ENCODE peak calls at places on chromosomes 3 and 15, in five cellular contexts. J, E, P, Z and U are unnamed samples.

GRCh38 chr3:177333535-177334495 is 136.5 kb upstream of the TBL1XR1 start:
- DNase-seq in E (no peak), Z (peak), P (no peak), J (peak), U (no peak)

GRCh38 chr3:112117826-112118571 is 15.0 kb downstream of the GCSAM start:
- DNase-seq in Z (no peak), E (no peak), P (no peak), J (no peak), U (no peak)

GRCh38 chr3:134312873-134313838 is 61.1 kb downstream of the AMOTL2 start:
- DNase-seq in Z (peak), E (peak), J (peak), P (no peak), U (peak)

GRCh38 chr15:23648920-23649515 is 1.4 kb upstream of the MAGEL2 start:
- DNase-seq in E (peak), Z (no peak), P (peak), J (no peak), U (peak)

GRCh38 chr3:64563776-64564175 is 124.0 kb downstream of the ADAMTS9 start:
- DNase-seq in Z (no peak), E (no peak), J (no peak), P (no peak), U (no peak)

GRCh38 chr15:56759450-56759845 is 26.1 kb upstream of the ZNF280D start:
- DNase-seq in J (peak), P (no peak), E (peak), Z (peak), U (peak)

GRCh38 chr3:49606427-49606826 is 52.1 kb downstream of the BSN start:
- DNase-seq in Z (no peak), J (no peak), P (no peak), E (no peak), U (no peak)

GRCh38 chr15:90905306-90906180 is 2.4 kb downstream of the MAN2A2 start:
- DNase-seq in Z (no peak), E (no peak), J (no peak), P (no peak), U (no peak)

GRCh38 chr15:100595964-100596363 is 6.0 kb downstream of the LINS1 start:
- DNase-seq in J (no peak), Z (no peak), P (no peak), E (no peak), U (no peak)

GRCh38 chr3:53150247-53151085 is 10.5 kb upstream of the PRKCD start:
- DNase-seq in J (peak), E (peak), P (no peak), Z (peak), U (peak)